ENCODE peak calls at places on chromosome X, in ten cellular contexts. Y is IMR-90, D is A549, V is HCT116, C is body of pancreas, J is right lobe of liver, L is Peyer's patch, G is heart left ventricle, H is suprapubic skin, W is tibial nerve. K is an unnamed sample.
A peak's percentile ranks its signal among the peaks of the same experiment; 100 is the strongest.

GRCh38 chrX:40097101-40097491 is 662 bp downstream of the BCOR start:
- DNase-seq in Y (no peak), D (no peak), V (no peak), C (no peak), J (no peak), L (no peak), G (no peak), H (no peak), W (no peak), K (no peak)

GRCh38 chrX:37921758-37922157 is 74.4 kb upstream of the DYNLT3 start:
- DNase-seq in Y (peak; percentile 66), D (no peak), V (no peak), C (no peak), J (no peak), L (no peak), G (no peak), H (no peak), W (no peak), K (no peak)

GRCh38 chrX:86154586-86154985 is 6.3 kb downstream of the DACH2 start:
- DNase-seq in Y (no peak), D (no peak), V (no peak), C (no peak), J (no peak), L (no peak), G (no peak), H (no peak), W (no peak), K (no peak)

GRCh38 chrX:10892605-10893225 is 218.4 kb upstream of the HCCS start:
- DNase-seq in Y (peak; percentile 35), D (no peak), V (no peak), C (no peak), J (no peak), L (no peak), G (no peak), H (no peak), W (no peak), K (no peak)

GRCh38 chrX:10195947-10196346 is 39.2 kb downstream of the CLCN4 start:
- DNase-seq in Y (no peak), D (no peak), V (no peak), C (no peak), J (no peak), L (no peak), G (no peak), H (no peak), W (no peak), K (no peak)

GRCh38 chrX:105315301-105315700 is 94.8 kb upstream of the TEX13A start:
- DNase-seq in Y (peak; percentile 10), D (no peak), V (no peak), C (no peak), J (no peak), L (no peak), G (no peak), H (no peak), W (no peak), K (no peak)

GRCh38 chrX:83845397-83845796 is 15.5 kb upstream of the CYLC1 start:
- DNase-seq in Y (peak; percentile 22), D (peak; percentile 33), V (peak; percentile 0), C (peak; percentile 3), J (no peak), L (no peak), G (no peak), H (no peak), W (no peak), K (no peak)

GRCh38 chrX:115894087-115894486 is 276.5 kb upstream of the AGTR2 start:
- DNase-seq in Y (peak; percentile 33), D (peak; percentile 18), V (peak; percentile 2), C (no peak), J (no peak), L (no peak), G (no peak), H (no peak), W (no peak), K (no peak)

GRCh38 chrX:140949231-140949630 is 53.2 kb upstream of the SPANXB1 start:
- DNase-seq in Y (no peak), D (no peak), V (no peak), C (no peak), J (no peak), L (no peak), G (no peak), H (no peak), W (no peak), K (no peak)

DNA sequence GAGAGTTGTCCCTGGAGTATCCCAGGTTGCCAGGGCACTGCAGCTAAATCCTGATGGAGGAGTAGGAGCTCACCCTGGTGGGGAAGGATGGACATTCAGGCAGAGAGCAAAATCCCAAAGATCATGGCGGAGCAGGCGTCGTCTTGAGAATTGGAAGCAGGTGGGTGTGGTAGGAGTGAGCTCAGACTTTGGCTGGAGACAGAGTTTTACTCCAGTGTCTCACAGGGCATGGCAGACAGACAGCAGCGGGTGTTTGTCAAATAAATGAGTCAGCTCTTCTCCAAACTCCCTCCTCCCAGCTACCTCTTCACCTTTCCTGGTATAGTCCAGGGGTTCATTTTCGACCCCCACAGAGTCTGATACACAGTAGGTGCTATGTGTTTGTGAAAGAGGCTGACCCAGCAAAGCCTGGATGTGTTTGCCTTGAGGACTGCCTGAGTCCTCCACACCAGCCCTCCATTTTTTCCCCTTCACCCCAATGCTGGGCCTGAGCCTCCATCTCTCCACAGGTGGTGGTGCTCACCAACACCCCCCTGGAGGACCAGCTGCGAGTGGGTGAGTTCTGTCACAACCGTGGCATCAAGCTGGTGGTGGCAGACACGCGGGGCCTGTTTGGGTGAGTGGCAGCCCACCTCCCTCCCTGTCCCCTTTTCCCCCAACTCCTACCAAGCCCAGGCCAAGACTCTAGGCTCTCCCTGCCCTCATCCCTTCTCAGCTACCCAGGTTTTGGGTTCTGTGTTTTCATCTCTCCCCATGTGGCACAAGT is 6.9 kb downstream of the UBA1 start:
- DNase-seq in Y (peak; percentile 65), D (peak; percentile 88), V (no peak), C (no peak), J (no peak), L (no peak), G (peak; percentile 56), H (no peak), W (peak; percentile 24), K (no peak)
- TF ChIP-seq POLR2A in Y (no peak), D (no peak), V (no peak), C (no peak), J (no peak), L (no peak), G (no peak), H (no peak), W (no peak), K (no peak)

GRCh38 chrX:154462396-154462795 is 4.3 kb downstream of the PLXNA3 start:
- DNase-seq in Y (no peak), D (no peak), V (no peak), C (no peak), J (no peak), L (no peak), G (no peak), H (no peak), W (no peak), K (no peak)

GRCh38 chrX:154458116-154458953 is at the start of gene PLXNA3:
- DNase-seq in Y (no peak), D (no peak), V (no peak), C (no peak), J (no peak), L (peak; percentile 62), G (no peak), H (no peak), W (no peak), K (peak; percentile 55)

GRCh38 chrX:154459843-154460242 is 1.8 kb downstream of the PLXNA3 start:
- DNase-seq in Y (no peak), D (no peak), V (no peak), C (no peak), J (no peak), L (no peak), G (no peak), H (no peak), W (no peak), K (no peak)

GRCh38 chrX:154458954-154459829 is 1.1 kb downstream of the PLXNA3 start:
- DNase-seq in Y (no peak), D (no peak), V (no peak), C (no peak), J (no peak), L (peak; percentile 63), G (peak; percentile 55), H (no peak), W (no peak), K (no peak)

DNA sequence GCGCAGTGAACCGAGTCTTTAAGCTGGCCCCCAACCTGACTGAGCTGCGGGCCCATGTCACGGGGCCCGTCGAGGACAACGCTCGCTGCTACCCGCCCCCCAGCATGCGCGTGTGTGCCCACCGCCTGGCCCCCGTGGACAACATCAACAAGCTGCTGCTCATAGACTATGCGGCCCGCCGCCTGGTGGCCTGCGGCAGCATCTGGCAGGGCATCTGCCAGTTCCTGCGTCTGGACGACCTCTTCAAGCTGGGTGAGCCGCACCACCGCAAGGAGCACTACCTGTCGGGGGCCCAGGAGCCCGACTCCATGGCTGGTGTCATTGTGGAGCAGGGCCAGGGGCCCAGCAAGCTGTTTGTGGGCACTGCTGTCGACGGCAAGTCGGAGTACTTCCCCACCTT is 2.2 kb downstream of the PLXNA3 start:
- DNase-seq in Y (no peak), D (no peak), V (no peak), C (no peak), J (no peak), L (no peak), G (no peak), H (no peak), W (no peak), K (no peak)
- TF ChIP-seq CTCF in Y (no peak), D (no peak), V (no peak), C (no peak), J (no peak), L (no peak), G (no peak), H (no peak), W (peak; percentile 9), K (no peak)

DNA sequence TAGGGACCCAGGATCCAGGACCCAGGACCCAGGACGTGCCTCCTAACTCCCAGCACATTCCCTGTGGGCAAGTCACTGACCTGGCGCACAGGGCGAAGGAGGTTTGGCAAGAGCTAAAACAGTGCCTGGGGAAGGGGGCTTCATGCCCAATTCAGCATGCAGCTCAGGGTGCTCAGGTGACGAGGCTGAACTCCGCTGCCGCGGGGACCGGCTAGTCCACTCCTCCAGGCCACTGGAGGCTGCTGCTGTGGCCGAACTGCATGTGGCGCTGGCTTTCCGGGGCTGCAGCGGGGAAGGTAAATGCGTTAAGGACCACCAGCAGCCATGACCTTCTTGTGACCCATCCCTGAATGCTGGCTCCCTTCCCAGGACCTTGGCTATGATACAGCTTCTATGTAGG is 4.9 kb upstream of the PIM2 start:
- DNase-seq in Y (no peak), D (no peak), V (no peak), C (no peak), J (no peak), L (no peak), G (no peak), H (no peak), W (no peak), K (no peak)
- TF ChIP-seq POLR2A in Y (no peak), D (no peak), V (no peak), C (no peak), J (no peak), L (no peak), G (no peak), H (no peak), W (no peak), K (no peak)

DNA sequence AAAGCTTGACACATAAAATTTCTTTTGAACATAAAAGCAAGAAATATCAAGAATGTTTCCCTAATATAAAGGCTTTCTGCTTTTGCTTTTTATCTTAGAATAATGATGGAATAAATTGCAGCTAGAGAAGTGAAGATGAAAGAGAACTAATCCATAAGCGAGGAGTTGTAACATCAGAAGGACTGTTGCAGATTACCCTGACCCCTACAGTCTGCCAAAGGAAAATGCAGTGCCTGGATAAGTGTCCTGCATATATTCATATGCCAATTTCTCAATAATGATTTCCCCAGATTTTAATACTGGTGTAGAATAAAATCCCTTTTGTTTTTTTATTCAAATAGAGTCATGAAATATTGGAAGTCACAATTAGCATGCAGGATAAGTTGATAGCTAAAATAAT is 115.9 kb downstream of the MAGEC2 start:
- DNase-seq in Y (peak; percentile 1), D (peak; percentile 36), V (no peak), C (no peak), J (no peak), L (no peak), G (no peak), H (no peak), W (no peak), K (no peak)
- TF ChIP-seq CTCF in Y (peak; percentile 23), D (peak; percentile 35), V (no peak), C (peak; percentile 37), J (peak; percentile 39), L (no peak), G (no peak), H (no peak), W (peak; percentile 25), K (no peak)